ENCODE peak calls at places on chromosomes 2 and 18, in ten cellular contexts. S is right cardiac atrium, A is hepatocyte, X is sigmoid colon, W is uterus, T is GM23338, B is IMR-90, Z is tibial artery, G is neuronal stem cell, E is suprapubic skin. I is an unnamed sample. For H3K4me1, the result is how much of the 10 kb centered on the place peaks cover.

GRCh38 chr18:69358197-69358895 is 42.3 kb upstream of the DOK6 start:
- DNase-seq in S (no peak), A (no peak), X (no peak), W (no peak), T (no peak), B (no peak), Z (no peak), G (no peak), E (no peak), I (no peak)

GRCh38 chr18:7856733-7857132 is 289.6 kb downstream of the PTPRM start:
- DNase-seq in S (no peak), A (peak), X (no peak), W (no peak), T (no peak), B (peak), Z (no peak), G (no peak), E (no peak), I (no peak)

GRCh38 chr2:3319745-3320566 is 57.7 kb downstream of the EIPR1 start:
- DNase-seq in S (no peak), A (no peak), X (peak), W (no peak), T (no peak), B (no peak), Z (no peak), G (no peak), E (no peak), I (no peak)

GRCh38 chr2:47190188-47190818 is 35.2 kb upstream of the STPG4 start:
- DNase-seq in S (no peak), A (no peak), X (no peak), W (no peak), T (no peak), B (peak), Z (no peak), G (no peak), E (no peak), I (no peak)

GRCh38 chr2:200330351-200331120 is 24.0 kb downstream of the SPATS2L start:
- DNase-seq in S (no peak), A (no peak), X (no peak), W (no peak), T (no peak), B (no peak), Z (no peak), G (no peak), E (no peak), I (no peak)

GRCh38 chr2:2847131-2847740 is 516.2 kb upstream of the MYT1L start:
- DNase-seq in S (peak), A (no peak), X (no peak), W (no peak), T (no peak), B (no peak), Z (no peak), G (no peak), E (no peak), I (peak)

GRCh38 chr2:161136696-161137324 is 23.4 kb upstream of the TANK start:
- DNase-seq in S (no peak), A (no peak), X (no peak), W (no peak), T (no peak), B (peak), Z (no peak), G (no peak), E (no peak), I (no peak)

GRCh38 chr18:38940863-38941531 is 1375.4 kb upstream of the CELF4 start:
- DNase-seq in S (no peak), A (peak), X (no peak), W (no peak), T (peak), B (peak), Z (no peak), G (no peak), E (no peak), I (no peak)

GRCh38 chr2:88144914-88145497 is 17.1 kb upstream of the FABP1 start:
- DNase-seq in S (no peak), A (peak), X (no peak), W (no peak), T (no peak), B (no peak), Z (no peak), G (no peak), E (no peak), I (no peak)

GRCh38 chr2:181694271-181694670 is 14.0 kb upstream of the NEUROD1 start:
- DNase-seq in S (no peak), A (no peak), X (no peak), W (no peak), T (no peak), B (no peak), Z (no peak), G (no peak), E (no peak), I (no peak)

GRCh38 chr2:232999354-232999753 is 13.7 kb downstream of the NGEF start:
- DNase-seq in S (no peak), A (no peak), X (peak), W (no peak), T (peak), B (no peak), Z (no peak), G (no peak), E (no peak), I (no peak)

GRCh38 chr2:116809074-116809473 is 1005.4 kb upstream of the DDX18 start:
- DNase-seq in S (no peak), A (peak), X (no peak), W (no peak), T (no peak), B (no peak), Z (no peak), G (no peak), E (no peak), I (no peak)

GRCh38 chr2:156329031-156329921 is 3.2 kb downstream of the NR4A2 start:
- DNase-seq in S (peak), A (no peak), X (peak), W (no peak), T (peak), B (no peak), Z (no peak), G (peak), E (no peak), I (no peak)

GRCh38 chr2:47189635-47190034 is 34.5 kb upstream of the STPG4 start:
- DNase-seq in S (no peak), A (no peak), X (no peak), W (no peak), T (no peak), B (peak), Z (no peak), G (no peak), E (no peak), I (no peak)

GRCh38 chr2:11722249-11723060 is 24.0 kb upstream of the LPIN1 start:
- DNase-seq in S (no peak), A (no peak), X (no peak), W (no peak), T (no peak), B (no peak), Z (no peak), G (no peak), E (no peak), I (no peak)

DNA sequence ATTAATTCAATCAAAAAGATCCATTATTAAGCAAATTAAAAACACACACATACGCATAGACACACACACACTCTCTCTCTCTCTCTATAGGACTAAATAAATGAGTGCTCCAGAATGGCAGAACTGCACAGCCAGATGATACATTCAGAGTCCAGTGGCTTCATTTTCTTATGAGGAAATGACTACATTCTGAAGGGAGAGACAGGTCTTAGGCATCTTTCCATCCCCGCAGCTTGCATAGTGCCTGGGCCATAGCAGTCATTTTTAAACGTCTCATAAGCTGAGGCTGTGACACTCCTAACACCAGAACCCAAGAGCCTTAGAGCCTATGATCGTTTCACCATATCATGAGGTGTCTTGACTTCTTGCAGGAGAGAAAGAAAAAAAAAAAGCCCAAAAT is 31.1 kb downstream of the FEZ2 start:
- DNase-seq in S (no peak), A (no peak), X (no peak), W (no peak), T (no peak), B (no peak), Z (no peak), G (no peak), E (no peak), I (no peak)
- H3K4me1 ChIP-seq in S (under half), A (under half), X (under half), W (under half), T (under half), B (under half), Z (under half), G (under half), E (under half), I (under half)

GRCh38 chr2:7019191-7019590 is 102.0 kb downstream of the RNF144A start:
- DNase-seq in S (no peak), A (no peak), X (no peak), W (no peak), T (no peak), B (no peak), Z (no peak), G (no peak), E (no peak), I (no peak)
- H3K4me1 ChIP-seq in S (under half), A (under half), X (under half), W (under half), T (under half), B (under half), Z (under half), G (under half), E (under half), I (half or more)

GRCh38 chr18:498901-499300 is 1.6 kb downstream of the COLEC12 start:
- DNase-seq in S (no peak), A (no peak), X (no peak), W (no peak), T (peak), B (no peak), Z (no peak), G (no peak), E (no peak), I (no peak)

GRCh38 chr18:500556-501405 is at the start of gene COLEC12:
- DNase-seq in S (peak), A (peak), X (peak), W (peak), T (peak), B (no peak), Z (no peak), G (peak), E (no peak), I (no peak)

GRCh38 chr18:500230-500555 is 308 bp downstream of the COLEC12 start:
- DNase-seq in S (peak), A (peak), X (peak), W (peak), T (peak), B (no peak), Z (no peak), G (peak), E (no peak), I (no peak)

GRCh38 chr18:499351-500229 is 911 bp downstream of the COLEC12 start:
- DNase-seq in S (peak), A (peak), X (peak), W (peak), T (peak), B (peak), Z (no peak), G (no peak), E (no peak), I (no peak)

GRCh38 chr18:501406-501714 is 859 bp upstream of the COLEC12 start:
- DNase-seq in S (peak), A (no peak), X (no peak), W (no peak), T (peak), B (no peak), Z (no peak), G (no peak), E (no peak), I (no peak)
- H3K4me1 ChIP-seq in S (under half), A (under half), X (under half), W (under half), T (under half), B (under half), Z (under half), G (under half), E (under half), I (under half)

GRCh38 chr2:148487439-148487838 is 157.1 kb upstream of the EPC2 start:
- DNase-seq in S (no peak), A (no peak), X (no peak), W (no peak), T (no peak), B (no peak), Z (no peak), G (no peak), E (no peak), I (no peak)
- H3K4me1 ChIP-seq in S (under half), A (under half), X (under half), W (under half), T (under half), B (under half), Z (under half), G (under half), E (under half), I (under half)

I was measured in gastrocnemius medialis.